ENCODE peak calls at places on chromosomes 1 and 21, in four cellular contexts. D is hypothalamus, N is heart left ventricle, B is transverse colon. J is an unnamed sample.

GRCh38 chr1:159669338-159669737 is 45.1 kb downstream of the CRP start:
- DNase-seq in D (no peak), N (no peak), B (no peak), J (no peak)

GRCh38 chr1:234322979-234323378 is 50.3 kb upstream of the COA6 start:
- DNase-seq in D (no peak), N (no peak), B (peak), J (peak)

GRCh38 chr1:154951901-154952657 is 3.8 kb downstream of the PBXIP1 start:
- DNase-seq in D (no peak), N (no peak), B (peak), J (no peak)

GRCh38 chr1:115933625-115934024 is 42.7 kb upstream of the SLC22A15 start:
- DNase-seq in D (no peak), N (no peak), B (no peak), J (no peak)

GRCh38 chr1:113534875-113535274 is 144.6 kb downstream of the MAGI3 start:
- DNase-seq in D (no peak), N (no peak), B (no peak), J (peak)

GRCh38 chr1:240093120-240093961 is 1.7 kb downstream of the FMN2 start:
- DNase-seq in D (no peak), N (no peak), B (peak), J (no peak)

GRCh38 chr1:47213230-47213676 is 18.8 kb downstream of the TAL1 start:
- DNase-seq in D (no peak), N (no peak), B (no peak), J (no peak)

GRCh38 chr1:1827089-1827433 is 48.8 kb upstream of the NADK start:
- DNase-seq in D (no peak), N (no peak), B (no peak), J (no peak)

GRCh38 chr1:62725255-62725654 is 37.1 kb upstream of the DOCK7 start:
- DNase-seq in D (no peak), N (no peak), B (no peak), J (no peak)

GRCh38 chr1:230913496-230913895 is 45.2 kb upstream of the C1orf198 start:
- DNase-seq in D (no peak), N (no peak), B (no peak), J (no peak)

GRCh38 chr1:18693256-18694098 is 62.8 kb downstream of the PAX7 start:
- DNase-seq in D (no peak), N (no peak), B (no peak), J (no peak)

GRCh38 chr1:28887835-28888682 is 26.3 kb upstream of the EPB41 start:
- DNase-seq in D (no peak), N (peak), B (peak), J (peak)

GRCh38 chr1:190138711-190139110 is 339.0 kb downstream of the BRINP3 start:
- DNase-seq in D (no peak), N (no peak), B (no peak), J (no peak)

GRCh38 chr1:152533327-152533938 is 19.2 kb downstream of the CRCT1 start:
- DNase-seq in D (no peak), N (no peak), B (peak), J (no peak)

GRCh38 chr1:23449918-23450317 is 25.4 kb upstream of the TCEA3 start:
- DNase-seq in D (peak), N (peak), B (peak), J (peak)

GRCh38 chr1:160438935-160439334 is 38.6 kb downstream of the VANGL2 start:
- DNase-seq in D (no peak), N (no peak), B (no peak), J (no peak)

GRCh38 chr1:5586629-5587028 is 405.6 kb downstream of the NPHP4 start:
- DNase-seq in D (no peak), N (no peak), B (no peak), J (no peak)

GRCh38 chr1:198174297-198174696 is 17.5 kb downstream of the NEK7 start:
- DNase-seq in D (no peak), N (no peak), B (no peak), J (no peak)

GRCh38 chr1:116353155-116353554 is 19.9 kb upstream of the ATP1A1 start:
- DNase-seq in D (no peak), N (no peak), B (no peak), J (no peak)

GRCh38 chr1:53442297-53442696 is 16.9 kb upstream of the DMRTB1 start:
- DNase-seq in D (no peak), N (no peak), B (no peak), J (no peak)

GRCh38 chr1:87325982-87326738 is 2.5 kb upstream of the LMO4 start:
- DNase-seq in D (peak), N (no peak), B (peak), J (peak)

GRCh38 chr21:42238185-42238934 is 19.4 kb downstream of the ABCG1 start:
- DNase-seq in D (no peak), N (no peak), B (no peak), J (no peak)

GRCh38 chr21:15051652-15052554 is 12.9 kb downstream of the NRIP1 start:
- DNase-seq in D (no peak), N (no peak), B (peak), J (no peak)

GRCh38 chr1:160522622-160523345 is at the start of gene SLAMF6:
- DNase-seq in D (no peak), N (no peak), B (peak), J (no peak)

GRCh38 chr1:69551476-69552324 is 16.0 kb upstream of the LRRC7 start:
- DNase-seq in D (no peak), N (no peak), B (no peak), J (no peak)

GRCh38 chr1:160859166-160859565 is 3.5 kb downstream of the CD244 start:
- DNase-seq in D (no peak), N (no peak), B (no peak), J (no peak)

GRCh38 chr1:16122361-16122881 is 33.4 kb downstream of the EPHA2 start:
- DNase-seq in D (no peak), N (no peak), B (no peak), J (no peak)

GRCh38 chr1:12251442-12251841 is 21.6 kb downstream of the VPS13D start:
- DNase-seq in D (no peak), N (no peak), B (no peak), J (no peak)

GRCh38 chr1:57934745-57935144 is 510.9 kb upstream of the DAB1 start:
- DNase-seq in D (no peak), N (no peak), B (no peak), J (no peak)

GRCh38 chr1:152442291-152442690 is 28.2 kb upstream of the CRNN start:
- DNase-seq in D (no peak), N (no peak), B (no peak), J (no peak)

GRCh38 chr1:18253093-18253492 is 145.5 kb downstream of the IGSF21 start:
- DNase-seq in D (no peak), N (no peak), B (no peak), J (no peak)

GRCh38 chr1:147669475-147670318 is 627 bp downstream of the ACP6 start:
- DNase-seq in D (no peak), N (peak), B (peak), J (peak)

GRCh38 chr21:39134288-39134810 is 48.9 kb downstream of the PSMG1 start:
- DNase-seq in D (no peak), N (no peak), B (no peak), J (no peak)

GRCh38 chr1:196160066-196160795 is 448.0 kb downstream of the KCNT2 start:
- DNase-seq in D (no peak), N (no peak), B (no peak), J (no peak)

GRCh38 chr1:2213576-2214505 is 14.3 kb upstream of the SKI start:
- DNase-seq in D (no peak), N (peak), B (peak), J (peak)

GRCh38 chr1:63557365-63557987 is 34.2 kb downstream of the EFCAB7 start:
- DNase-seq in D (no peak), N (no peak), B (peak), J (peak)

GRCh38 chr1:197544553-197544952 is 230.7 kb downstream of the DENND1B start:
- DNase-seq in D (no peak), N (no peak), B (no peak), J (no peak)

J was measured in thyroid gland.